ENCODE peak calls at places on chromosomes 2 and 18, in seven cellular contexts. Z is NCI-H1105 treated with DMSO at 0.1 percent for 48 hours; U is IMR-90; K is GM12892; N is activated T-helper 1 cell treated with Interleukin-2 at 50 U/mL for 16 hours; P is effector CD4-positive, alpha-beta T cell; R is MV-4-11. S is an unnamed sample.

GRCh38 chr2:220753486-220753885 is 818.6 kb downstream of the EPHA4 start:
- DNase-seq in Z (no peak), U (no peak), K (no peak), N (no peak), P (no peak), R (no peak), S (no peak)

GRCh38 chr2:71936076-71937030 is 211.3 kb downstream of the CYP26B1 start:
- DNase-seq in Z (no peak), U (no peak), K (no peak), N (no peak), P (no peak), R (no peak), S (no peak)

GRCh38 chr18:54775686-54776085 is 52.6 kb upstream of the RAB27B start:
- DNase-seq in Z (no peak), U (peak; percentile 85), K (no peak), N (no peak), P (no peak), R (no peak), S (peak; percentile 50)

GRCh38 chr2:217193431-217194075 is 333.7 kb upstream of the TNP1 start:
- DNase-seq in Z (no peak), U (no peak), K (no peak), N (no peak), P (no peak), R (no peak), S (no peak)

GRCh38 chr2:233040571-233040970 is 8.1 kb downstream of the NEU2 start:
- DNase-seq in Z (no peak), U (no peak), K (no peak), N (no peak), P (no peak), R (no peak), S (no peak)

GRCh38 chr2:31384351-31384750 is 30.2 kb downstream of the XDH start:
- DNase-seq in Z (no peak), U (peak; percentile 96), K (no peak), N (no peak), P (no peak), R (peak; percentile 46), S (no peak)

GRCh38 chr18:79797518-79798345 is at the start of gene KCNG2:
- DNase-seq in Z (peak; percentile 41), U (no peak), K (peak; percentile 65), N (no peak), P (no peak), R (no peak), S (peak; percentile 63)

GRCh38 chr2:44107974-44108373 is 60.7 kb upstream of the PPM1B start:
- DNase-seq in Z (no peak), U (no peak), K (no peak), N (no peak), P (no peak), R (peak; percentile 47), S (no peak)

GRCh38 chr2:26635401-26635800 is 5.8 kb downstream of the CIB4 start:
- DNase-seq in Z (no peak), U (no peak), K (no peak), N (no peak), P (no peak), R (no peak), S (no peak)

GRCh38 chr2:119657486-119658145 is 21.4 kb upstream of the TMEM177 start:
- DNase-seq in Z (no peak), U (no peak), K (no peak), N (no peak), P (no peak), R (peak; percentile 23), S (no peak)

GRCh38 chr18:2139676-2140075 is 431.6 kb downstream of the METTL4 start:
- DNase-seq in Z (no peak), U (no peak), K (no peak), N (no peak), P (no peak), R (no peak), S (no peak)

GRCh38 chr2:209577376-209578357 is 153.8 kb downstream of the MAP2 start:
- DNase-seq in Z (peak; percentile 24), U (peak; percentile 6), K (no peak), N (no peak), P (no peak), R (no peak), S (peak; percentile 64)

GRCh38 chr2:238946586-238947242 is 98.8 kb downstream of the TWIST2 start:
- DNase-seq in Z (no peak), U (no peak), K (no peak), N (no peak), P (no peak), R (no peak), S (no peak)

GRCh38 chr2:219959471-219959870 is 332.0 kb downstream of the SLC4A3 start:
- DNase-seq in Z (no peak), U (peak; percentile 72), K (no peak), N (no peak), P (no peak), R (no peak), S (no peak)

GRCh38 chr18:48875942-48876511 is 74.7 kb downstream of the SMAD7 start:
- DNase-seq in Z (no peak), U (no peak), K (no peak), N (no peak), P (no peak), R (peak; percentile 47), S (peak; percentile 45)

GRCh38 chr2:160838100-160838499 is 322.1 kb upstream of the TANK start:
- DNase-seq in Z (no peak), U (no peak), K (no peak), N (no peak), P (no peak), R (no peak), S (no peak)

S was measured in DMS53.